ENCODE peak calls at places on chromosome 7, in ten cellular contexts. T is PC-3; M is fibroblast of the conjunctiva; R is hepatocyte; L is NCI-H446 treated with DMSO at 0.1 percent for 48 hours; O is mucosa of descending colon; A is kidney; S is GM19239; E is AG04449; U is stimulated activated CD4-positive, alpha-beta T cell treated with anti-CD3 and anti-CD28 coated beads, Interleukin-15, amount 100 ng/mL, for 48 hours. C is an unnamed sample.

GRCh38 chr7:99143853-99144672 is at the start of gene SMURF1:
- DNase-seq in T (peak), M (no peak), R (peak), L (no peak), O (peak), A (peak), S (peak), E (no peak), U (peak), C (no peak)

GRCh38 chr7:92910076-92910475 is 73.7 kb upstream of the CDK6 start:
- DNase-seq in T (no peak), M (no peak), R (no peak), L (no peak), O (no peak), A (no peak), S (no peak), E (no peak), U (no peak), C (no peak)

GRCh38 chr7:143210541-143210940 is 11.3 kb upstream of the TAS2R40 start:
- DNase-seq in T (no peak), M (no peak), R (no peak), L (no peak), O (no peak), A (no peak), S (no peak), E (no peak), U (no peak), C (no peak)

GRCh38 chr7:52447781-52448180 is 587.7 kb upstream of the POM121L12 start:
- DNase-seq in T (peak), M (no peak), R (no peak), L (no peak), O (no peak), A (no peak), S (no peak), E (no peak), U (no peak), C (no peak)

GRCh38 chr7:129684777-129685176 is 73.3 kb downstream of the NRF1 start:
- DNase-seq in T (no peak), M (no peak), R (no peak), L (no peak), O (no peak), A (no peak), S (no peak), E (no peak), U (no peak), C (no peak)

GRCh38 chr7:43926193-43927043 is at the start of gene UBE2D4:
- DNase-seq in T (peak), M (no peak), R (peak), L (peak), O (peak), A (peak), S (peak), E (no peak), U (peak), C (no peak)

GRCh38 chr7:138889982-138890381 is 91.2 kb downstream of the KIAA1549 start:
- DNase-seq in T (no peak), M (no peak), R (no peak), L (no peak), O (no peak), A (no peak), S (no peak), E (no peak), U (no peak), C (no peak)

GRCh38 chr7:132782777-132783633 is 206.7 kb upstream of the PLXNA4 start:
- DNase-seq in T (peak), M (peak), R (no peak), L (no peak), O (no peak), A (no peak), S (no peak), E (peak), U (no peak), C (no peak)

GRCh38 chr7:68715907-68716306 is 882.4 kb upstream of the AUTS2 start:
- DNase-seq in T (no peak), M (no peak), R (no peak), L (no peak), O (no peak), A (no peak), S (no peak), E (no peak), U (no peak), C (no peak)

C was measured in NCI-H524 treated with DMSO at 0.1 percent for 48 hours.